ENCODE peak calls at places on chromosomes 6 and 20, in ten cellular contexts. Y is Caco-2; J is amniotic stem cell; M is activated CD4-positive, alpha-beta T cell treated with anti-CD3 and anti-CD28 coated beads, Interleukin-2, amount 50 U/mL, for 4 hours; F is AG04450; P is AG08395; Q is GM23248; R is NCI-H2171 treated with DMSO at 0.1 percent for 48 hours; V is AG09309; S is cardiac muscle cell. W is an unnamed sample.

GRCh38 chr20:33672426-33673114 is 1.7 kb downstream of the NECAB3 start:
- DNase-seq in J (no peak), Q (peak), F (no peak), S (peak), P (no peak), R (peak), V (no peak), M (no peak), Y (peak), W (no peak)

GRCh38 chr20:61371501-61372150 is 119.6 kb downstream of the CDH4 start:
- DNase-seq in P (peak), J (no peak), M (no peak), F (no peak), R (no peak), Q (no peak), Y (no peak), S (no peak), V (no peak), W (no peak)

GRCh38 chr20:49888341-49889244 is 26.7 kb downstream of the SPATA2 start:
- DNase-seq in M (peak), V (no peak), F (no peak), Q (peak), R (peak), J (peak), P (peak), S (peak), Y (peak), W (no peak)

GRCh38 chr6:47301441-47301840 is 8.3 kb downstream of the TNFRSF21 start:
- DNase-seq in V (no peak), R (no peak), M (no peak), Q (no peak), P (no peak), F (no peak), S (no peak), J (no peak), Y (no peak), W (no peak)

GRCh38 chr6:165657325-165657680 is 5.7 kb downstream of the PDE10A start:
- DNase-seq in Q (no peak), J (no peak), S (no peak), Y (no peak), R (no peak), F (no peak), V (no peak), M (no peak), P (no peak), W (no peak)

GRCh38 chr6:7155871-7156579 is 48.3 kb downstream of the RREB1 start:
- DNase-seq in F (no peak), S (no peak), Q (peak), V (no peak), J (no peak), M (no peak), P (no peak), Y (no peak), R (no peak), W (no peak)

GRCh38 chr6:12294851-12295536 is 4.8 kb downstream of the EDN1 start:
- DNase-seq in P (peak), R (no peak), S (no peak), J (no peak), V (no peak), F (no peak), M (no peak), Q (peak), Y (no peak), W (no peak)

GRCh38 chr6:113632220-113632864 is 224.8 kb upstream of the MARCKS start:
- DNase-seq in Y (peak), P (peak), V (peak), S (peak), F (no peak), M (peak), Q (peak), R (peak), J (peak), W (peak)

GRCh38 chr6:166924531-166924930 is 31.8 kb downstream of the RNASET2 start:
- DNase-seq in P (no peak), Q (no peak), M (no peak), V (no peak), R (no peak), F (no peak), J (no peak), Y (no peak), S (no peak), W (no peak)

GRCh38 chr6:11027565-11028110 is 16.5 kb downstream of the ELOVL2 start:
- DNase-seq in J (no peak), Y (no peak), P (no peak), V (no peak), F (no peak), S (no peak), R (no peak), M (no peak), Q (no peak), W (no peak)

GRCh38 chr20:50304501-50304856 is 113.8 kb downstream of the CEBPB start:
- DNase-seq in V (no peak), F (no peak), Y (no peak), S (peak), J (no peak), P (peak), M (no peak), R (peak), Q (peak), W (peak)

GRCh38 chr6:141123084-141123483 is 1009.6 kb upstream of the GJE1 start:
- DNase-seq in J (no peak), Y (no peak), S (no peak), M (no peak), Q (no peak), V (no peak), P (no peak), F (no peak), R (peak), W (no peak)

GRCh38 chr6:154384196-154384595 is 27.6 kb upstream of the IPCEF1 start:
- DNase-seq in P (no peak), M (no peak), V (no peak), Y (no peak), Q (no peak), J (no peak), S (no peak), R (no peak), F (no peak), W (no peak)

GRCh38 chr6:50816947-50817637 is 1.6 kb upstream of the TFAP2B start:
- DNase-seq in M (no peak), Q (no peak), P (no peak), S (no peak), J (no peak), V (no peak), R (no peak), Y (no peak), F (no peak), W (no peak)

GRCh38 chr6:125044667-125045066 is 82.4 kb downstream of the RNF217 start:
- DNase-seq in Y (no peak), Q (no peak), P (no peak), R (no peak), M (no peak), J (no peak), S (no peak), F (no peak), V (no peak), W (no peak)

GRCh38 chr6:37357288-37357687 is 3.5 kb downstream of the RNF8 start:
- DNase-seq in P (no peak), R (no peak), Q (no peak), V (no peak), J (no peak), M (no peak), F (no peak), S (no peak), Y (no peak), W (no peak)

GRCh38 chr6:16743661-16744210 is 17.5 kb downstream of the ATXN1 start:
- DNase-seq in J (no peak), Y (no peak), F (no peak), Q (no peak), R (no peak), S (no peak), V (no peak), M (no peak), P (no peak), W (no peak)

GRCh38 chr6:167793421-167793820 is 33.3 kb upstream of the AFDN start:
- DNase-seq in P (no peak), M (no peak), Y (no peak), V (no peak), J (no peak), S (no peak), Q (no peak), F (no peak), R (peak), W (no peak)

GRCh38 chr6:137043710-137044365 is 927 bp downstream of the IL20RA start:
- DNase-seq in S (peak), F (peak), V (no peak), Q (peak), P (peak), R (peak), J (peak), Y (peak), M (no peak), W (no peak)

GRCh38 chr6:137218473-137218916 is 690 bp downstream of the IFNGR1 start:
- DNase-seq in Y (no peak), S (peak), R (peak), F (no peak), M (peak), V (no peak), P (peak), Q (peak), J (peak), W (no peak)

GRCh38 chr20:63681609-63682142 is 14.8 kb upstream of the TNFRSF6B start:
- DNase-seq in J (no peak), V (no peak), S (no peak), P (no peak), Y (no peak), Q (no peak), M (no peak), R (no peak), F (no peak), W (no peak)

GRCh38 chr20:11051146-11051545 is 377.3 kb upstream of the JAG1 start:
- DNase-seq in M (no peak), Y (no peak), J (no peak), F (no peak), V (no peak), R (no peak), Q (no peak), S (peak), P (no peak), W (no peak)

GRCh38 chr20:41249781-41250281 is 67.7 kb downstream of the ZHX3 start:
- DNase-seq in Q (peak), F (no peak), Y (peak), M (no peak), V (no peak), R (no peak), J (no peak), P (no peak), S (peak), W (no peak)

GRCh38 chr6:8462694-8463093 is 27.3 kb upstream of the SLC35B3 start:
- DNase-seq in P (no peak), V (no peak), J (no peak), S (no peak), R (no peak), Y (no peak), F (no peak), Q (no peak), M (no peak), W (no peak)